ENCODE peak calls at places on chromosomes 11 and 22, in five cellular contexts. J is SK-N-SH, X is IMR-90, H is K562, G is GM12878. W is an unnamed sample.
A peak's percentile ranks its signal among the peaks of the same experiment; 100 is the strongest.

GRCh38 chr11:76694664-76695063 is 24.1 kb upstream of the LRRC32 start:
- DNase-seq in J (no peak), X (peak; percentile 90), H (no peak), G (no peak), W (peak; percentile 31)

GRCh38 chr11:119666463-119667131 is 62.4 kb downstream of the NECTIN1 start:
- DNase-seq in J (peak; percentile 92), X (peak; percentile 47), H (peak; percentile 76), G (no peak), W (peak; percentile 63)

GRCh38 chr22:43226368-43226979 is 39.5 kb upstream of the TTLL12 start:
- DNase-seq in J (peak; percentile 39), X (peak; percentile 22), H (peak; percentile 34), G (no peak), W (no peak)

GRCh38 chr11:25981998-25982397 is 349.9 kb upstream of the ANO3 start:
- DNase-seq in J (peak; percentile 30), X (peak; percentile 77), H (no peak), G (peak; percentile 46), W (peak; percentile 4)

GRCh38 chr11:111069076-111069475 is 176.4 kb upstream of the POU2AF2 start:
- DNase-seq in J (no peak), X (peak; percentile 81), H (no peak), G (no peak), W (no peak)

GRCh38 chr11:118911880-118912741 is 13.6 kb downstream of the BCL9L start:
- DNase-seq in J (no peak), X (peak; percentile 93), H (peak; percentile 88), G (no peak), W (no peak)

GRCh38 chr11:114813216-114813615 is 134.9 kb downstream of the NXPE2 start:
- DNase-seq in J (no peak), X (no peak), H (no peak), G (no peak), W (no peak)

GRCh38 chr11:111978028-111978771 is 41.1 kb downstream of the DIXDC1 start:
- DNase-seq in J (peak; percentile 52), X (peak; percentile 64), H (peak; percentile 61), G (no peak), W (no peak)

GRCh38 chr11:28903716-28904115 is 795.5 kb downstream of the METTL15 start:
- DNase-seq in J (no peak), X (peak; percentile 3), H (no peak), G (no peak), W (no peak)

GRCh38 chr11:83956119-83956697 is 670.0 kb upstream of the CCDC90B start:
- DNase-seq in J (no peak), X (no peak), H (no peak), G (no peak), W (no peak)

GRCh38 chr11:83951521-83951920 is 665.4 kb upstream of the CCDC90B start:
- DNase-seq in J (no peak), X (no peak), H (no peak), G (no peak), W (no peak)

DNA sequence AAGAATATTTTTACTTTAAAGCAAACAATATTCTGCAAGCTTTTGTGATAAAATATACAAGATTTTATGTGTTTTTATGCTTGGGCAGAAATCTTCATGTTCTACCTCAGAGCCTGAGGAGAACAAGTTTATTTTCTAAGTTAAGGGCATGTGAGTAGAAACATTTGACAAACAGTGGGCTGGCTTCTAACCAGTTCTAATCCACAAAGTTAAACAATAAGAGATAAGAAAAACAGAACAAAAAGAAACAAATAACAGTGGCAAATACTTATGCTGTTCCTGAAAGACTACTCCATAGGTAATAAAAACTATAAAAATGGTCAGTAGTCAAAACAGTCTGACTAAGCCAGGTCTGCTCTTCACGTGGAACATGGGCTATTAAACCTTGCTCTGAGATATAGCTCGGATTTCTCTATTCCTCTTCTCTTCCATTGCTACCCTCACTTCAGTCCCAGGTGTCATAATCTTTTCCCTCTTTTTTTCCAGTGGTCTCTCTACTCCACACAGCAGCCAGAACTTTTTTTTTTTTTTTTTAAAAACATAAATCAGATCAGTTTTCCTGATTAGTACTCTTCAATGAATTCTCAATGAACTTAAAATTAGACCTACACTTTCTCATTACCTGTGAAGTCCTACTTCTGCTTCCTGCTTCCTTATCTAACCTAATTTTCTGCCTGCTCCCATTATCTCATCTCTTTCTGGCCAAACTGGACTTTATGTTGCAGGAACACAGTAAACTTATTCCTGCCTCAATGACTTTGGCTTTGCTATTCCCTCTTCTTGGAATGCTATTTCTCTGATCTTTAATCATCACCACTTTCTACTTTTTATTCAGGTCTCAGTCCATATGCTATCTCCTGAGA is 671.1 kb upstream of the CCDC90B start:
- DNase-seq in J (no peak), X (no peak), H (no peak), G (no peak), W (no peak)
- TF ChIP-seq RCOR1 in J (no peak), X (no peak), H (no peak), G (no peak), W (no peak)

GRCh38 chr11:70506658-70506970 is 108.3 kb downstream of the CTTN start:
- DNase-seq in J (no peak), X (no peak), H (no peak), G (no peak), W (no peak)

GRCh38 chr11:70503878-70504240 is 105.5 kb downstream of the CTTN start:
- DNase-seq in J (peak; percentile 63), X (no peak), H (no peak), G (no peak), W (no peak)

GRCh38 chr11:70505761-70506657 is 107.7 kb downstream of the CTTN start:
- DNase-seq in J (peak; percentile 3), X (no peak), H (no peak), G (no peak), W (no peak)

GRCh38 chr11:70504246-70505020 is 106.1 kb downstream of the CTTN start:
- DNase-seq in J (no peak), X (no peak), H (no peak), G (no peak), W (no peak)

GRCh38 chr11:70505331-70505731 is 107.0 kb downstream of the CTTN start:
- DNase-seq in J (no peak), X (no peak), H (no peak), G (no peak), W (no peak)
- TF ChIP-seq RCOR1 in J (no peak), X (no peak), H (no peak), G (no peak), W (no peak)

DNA sequence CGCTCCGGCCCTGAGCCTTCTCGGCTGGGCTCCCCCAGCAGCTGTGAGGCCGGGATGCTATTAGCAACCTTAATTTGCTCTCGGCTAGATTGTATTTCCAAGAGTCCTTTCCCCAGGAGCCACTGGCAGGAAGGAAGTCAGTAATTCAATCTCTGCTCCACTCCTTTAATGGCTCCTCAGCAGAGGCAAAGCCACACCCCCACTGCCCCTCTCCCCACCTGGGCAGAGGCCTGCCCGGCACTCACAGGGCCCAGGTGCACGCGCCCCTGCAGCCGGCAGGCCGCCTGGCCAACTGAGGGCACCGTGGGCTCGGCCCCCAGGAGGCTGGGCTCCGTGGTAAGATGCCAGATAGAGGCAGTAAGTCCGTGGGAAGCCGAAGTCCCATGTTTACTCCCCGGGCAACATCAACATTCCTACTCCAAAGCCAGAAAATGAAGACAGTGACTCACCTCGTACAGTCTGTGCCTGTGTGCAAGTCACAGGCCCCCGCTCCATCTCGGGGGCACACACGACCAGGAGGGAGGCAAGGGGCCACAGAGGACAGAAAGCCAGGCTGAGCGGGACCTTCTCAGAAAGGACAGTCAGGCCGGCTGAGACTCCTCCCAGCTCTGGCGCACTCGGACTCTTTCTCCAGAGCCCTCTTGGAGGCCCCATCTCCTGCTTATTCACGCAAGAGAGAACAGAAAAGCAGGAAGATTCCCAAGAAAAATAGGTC is 5.1 kb downstream of the IGSF9B start:
- DNase-seq in J (peak; percentile 63), X (peak; percentile 4), H (no peak), G (no peak), W (no peak)
- TF ChIP-seq RCOR1 in J (no peak), X (no peak), H (no peak), G (no peak), W (no peak)

DNA sequence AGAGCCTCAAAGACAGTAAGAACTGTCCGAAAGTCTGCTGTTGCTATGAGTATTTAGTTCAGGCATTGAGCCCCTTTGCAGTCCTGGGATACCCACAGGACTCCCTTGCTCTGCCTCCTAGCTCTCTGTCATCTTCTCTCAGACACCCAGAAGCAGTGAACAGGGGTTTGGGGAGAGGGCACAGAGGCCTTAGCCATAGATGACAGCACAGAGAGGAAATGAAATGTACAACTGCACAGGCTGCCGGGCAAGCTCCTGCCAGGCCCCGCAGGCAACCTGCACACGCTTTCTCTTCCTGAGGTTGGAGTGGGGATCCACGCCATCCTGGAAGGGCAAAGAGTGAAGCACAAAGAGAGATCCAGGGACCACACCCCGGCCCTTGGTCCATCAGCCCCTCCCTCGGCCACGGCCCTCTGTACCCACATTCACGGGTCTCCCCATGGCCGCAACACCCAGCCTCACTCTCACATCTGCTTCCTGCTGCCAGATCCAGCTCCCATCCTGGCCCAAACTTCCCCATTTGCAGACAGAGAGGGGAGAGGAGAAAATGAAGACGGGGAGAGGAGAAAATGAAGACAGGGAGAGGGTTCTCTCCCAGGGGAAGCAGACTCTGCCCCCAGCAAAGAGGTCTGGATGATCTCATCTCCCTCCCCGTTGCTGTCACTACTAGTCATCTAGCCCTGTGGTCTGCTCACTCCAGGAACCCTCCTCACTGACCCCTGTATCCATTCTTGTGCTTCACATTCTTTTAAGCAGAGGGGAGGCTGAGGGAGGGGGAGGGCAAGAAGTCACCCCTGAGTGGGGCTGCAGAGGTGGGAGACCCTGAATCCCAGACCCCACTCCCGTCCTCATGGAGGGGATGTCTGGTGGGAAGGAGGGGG is 40.7 kb downstream of the CD6 start:
- DNase-seq in J (peak; percentile 54), X (peak; percentile 16), H (no peak), G (no peak), W (no peak)
- TF ChIP-seq RCOR1 in J (no peak), X (no peak), H (no peak), G (no peak), W (no peak)

GRCh38 chr22:24146190-24146616 is 35.1 kb upstream of the SUSD2 start:
- DNase-seq in J (peak; percentile 50), X (peak; percentile 83), H (peak; percentile 55), G (no peak), W (peak; percentile 22)
- TF ChIP-seq RCOR1 in J (no peak), X (no peak), H (no peak), G (no peak), W (no peak)

W was measured in A549.